ENCODE peak calls at places on chromosomes 1 and 21, in eight cellular contexts. One of them, this sample, is unnamed.

GRCh38 chr1:25695066-25695990 is 78.7 kb downstream of the MAN1C1 start:
- DNase-seq in AG10803: peak; percentile 99
- DNase-seq in lower lobe of right lung: peak; percentile 75
- DNase-seq in colonic mucosa: peak; percentile 55
- DNase-seq in CD4-positive, alpha-beta T cell: no peak
- DNase-seq in HFFc6: peak; percentile 98
- DNase-seq in neural progenitor cell: peak; percentile 62
- DNase-seq in IMR-90: peak; percentile 99
- DNase-seq in this sample: peak; percentile 97

GRCh38 chr1:29503441-29503840 is 267.1 kb downstream of the PTPRU start:
- DNase-seq in AG10803: no peak
- DNase-seq in lower lobe of right lung: no peak
- DNase-seq in colonic mucosa: no peak
- DNase-seq in CD4-positive, alpha-beta T cell: no peak
- DNase-seq in HFFc6: no peak
- DNase-seq in neural progenitor cell: no peak
- DNase-seq in IMR-90: no peak
- DNase-seq in this sample: no peak

GRCh38 chr1:157963713-157964112 is 29.7 kb upstream of the KIRREL1 start:
- DNase-seq in AG10803: peak; percentile 54
- DNase-seq in lower lobe of right lung: peak; percentile 62
- DNase-seq in colonic mucosa: peak; percentile 78
- DNase-seq in CD4-positive, alpha-beta T cell: peak; percentile 8
- DNase-seq in HFFc6: peak; percentile 58
- DNase-seq in neural progenitor cell: peak; percentile 84
- DNase-seq in IMR-90: peak; percentile 66
- DNase-seq in this sample: peak; percentile 43

GRCh38 chr1:43305926-43306687 is 5.3 kb downstream of the TIE1 start:
- DNase-seq in AG10803: no peak
- DNase-seq in lower lobe of right lung: peak; percentile 45
- DNase-seq in colonic mucosa: no peak
- DNase-seq in CD4-positive, alpha-beta T cell: no peak
- DNase-seq in HFFc6: no peak
- DNase-seq in neural progenitor cell: no peak
- DNase-seq in IMR-90: no peak
- DNase-seq in this sample: no peak

GRCh38 chr1:110785055-110785454 is 87.9 kb upstream of the CD53 start:
- DNase-seq in AG10803: no peak
- DNase-seq in lower lobe of right lung: no peak
- DNase-seq in colonic mucosa: no peak
- DNase-seq in CD4-positive, alpha-beta T cell: no peak
- DNase-seq in HFFc6: no peak
- DNase-seq in neural progenitor cell: no peak
- DNase-seq in IMR-90: no peak
- DNase-seq in this sample: no peak

GRCh38 chr21:40143822-40144525 is 276.7 kb downstream of the PCP4 start:
- DNase-seq in AG10803: peak; percentile 36
- DNase-seq in lower lobe of right lung: no peak
- DNase-seq in colonic mucosa: peak; percentile 43
- DNase-seq in CD4-positive, alpha-beta T cell: peak; percentile 4
- DNase-seq in HFFc6: peak; percentile 37
- DNase-seq in neural progenitor cell: peak; percentile 77
- DNase-seq in IMR-90: peak; percentile 18
- DNase-seq in this sample: peak; percentile 9

GRCh38 chr1:160005070-160005469 is 26.7 kb downstream of the PIGM start:
- DNase-seq in AG10803: no peak
- DNase-seq in lower lobe of right lung: no peak
- DNase-seq in colonic mucosa: no peak
- DNase-seq in CD4-positive, alpha-beta T cell: no peak
- DNase-seq in HFFc6: no peak
- DNase-seq in neural progenitor cell: no peak
- DNase-seq in IMR-90: no peak
- DNase-seq in this sample: no peak

GRCh38 chr1:43206721-43207228 is 34.6 kb downstream of the CFAP57 start:
- DNase-seq in AG10803: peak; percentile 99
- DNase-seq in lower lobe of right lung: peak; percentile 67
- DNase-seq in colonic mucosa: no peak
- DNase-seq in CD4-positive, alpha-beta T cell: no peak
- DNase-seq in HFFc6: peak; percentile 99
- DNase-seq in neural progenitor cell: peak; percentile 54
- DNase-seq in IMR-90: peak; percentile 98
- DNase-seq in this sample: peak; percentile 95

GRCh38 chr1:41073971-41074370 is 52.4 kb upstream of the SLFNL1 start:
- DNase-seq in AG10803: peak; percentile 57
- DNase-seq in lower lobe of right lung: no peak
- DNase-seq in colonic mucosa: no peak
- DNase-seq in CD4-positive, alpha-beta T cell: no peak
- DNase-seq in HFFc6: peak; percentile 64
- DNase-seq in neural progenitor cell: no peak
- DNase-seq in IMR-90: peak; percentile 79
- DNase-seq in this sample: peak; percentile 31

DNA sequence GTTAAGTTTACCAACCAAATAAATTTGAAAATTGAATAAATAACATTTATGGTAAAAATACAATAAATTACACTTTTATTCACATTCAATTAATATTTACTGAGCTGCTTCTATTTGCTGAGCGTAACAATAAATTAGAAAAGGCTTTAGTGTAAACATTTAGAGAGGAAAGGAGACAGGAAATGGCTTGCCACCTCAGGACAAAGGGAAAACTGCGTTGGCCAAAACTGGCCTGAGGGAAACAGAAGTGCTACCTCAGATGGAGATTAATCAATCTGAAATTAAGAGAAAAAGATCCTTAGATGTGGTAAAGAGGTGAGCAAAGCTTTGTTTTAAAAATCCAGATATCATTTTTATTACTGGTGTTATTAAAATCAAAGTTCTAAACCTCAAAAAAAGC is 128.0 kb downstream of the SLC44A5 start:
- DNase-seq in AG10803: no peak
- DNase-seq in lower lobe of right lung: no peak
- DNase-seq in colonic mucosa: no peak
- DNase-seq in CD4-positive, alpha-beta T cell: no peak
- DNase-seq in HFFc6: no peak
- DNase-seq in neural progenitor cell: no peak
- DNase-seq in IMR-90: no peak
- DNase-seq in this sample: no peak
- TF ChIP-seq CTCF in AG10803: no peak
- TF ChIP-seq CTCF in lower lobe of right lung: no peak
- TF ChIP-seq CTCF in colonic mucosa: no peak
- TF ChIP-seq CTCF in CD4-positive, alpha-beta T cell: no peak
- TF ChIP-seq CTCF in HFFc6: no peak
- TF ChIP-seq CTCF in neural progenitor cell: no peak
- TF ChIP-seq CTCF in IMR-90: no peak
- TF ChIP-seq CTCF in this sample: no peak

GRCh38 chr1:34359411-34359810 is 182.7 kb downstream of the C1orf94 start:
- DNase-seq in AG10803: no peak
- DNase-seq in lower lobe of right lung: no peak
- DNase-seq in colonic mucosa: no peak
- DNase-seq in CD4-positive, alpha-beta T cell: no peak
- DNase-seq in HFFc6: no peak
- DNase-seq in neural progenitor cell: no peak
- DNase-seq in IMR-90: no peak
- DNase-seq in this sample: no peak

GRCh38 chr1:34358636-34359035 is 181.9 kb downstream of the C1orf94 start:
- DNase-seq in AG10803: no peak
- DNase-seq in lower lobe of right lung: no peak
- DNase-seq in colonic mucosa: no peak
- DNase-seq in CD4-positive, alpha-beta T cell: no peak
- DNase-seq in HFFc6: no peak
- DNase-seq in neural progenitor cell: no peak
- DNase-seq in IMR-90: no peak
- DNase-seq in this sample: no peak

GRCh38 chr1:34356862-34357261 is 180.2 kb downstream of the C1orf94 start:
- DNase-seq in AG10803: no peak
- DNase-seq in lower lobe of right lung: no peak
- DNase-seq in colonic mucosa: no peak
- DNase-seq in CD4-positive, alpha-beta T cell: no peak
- DNase-seq in HFFc6: no peak
- DNase-seq in neural progenitor cell: no peak
- DNase-seq in IMR-90: no peak
- DNase-seq in this sample: no peak

DNA sequence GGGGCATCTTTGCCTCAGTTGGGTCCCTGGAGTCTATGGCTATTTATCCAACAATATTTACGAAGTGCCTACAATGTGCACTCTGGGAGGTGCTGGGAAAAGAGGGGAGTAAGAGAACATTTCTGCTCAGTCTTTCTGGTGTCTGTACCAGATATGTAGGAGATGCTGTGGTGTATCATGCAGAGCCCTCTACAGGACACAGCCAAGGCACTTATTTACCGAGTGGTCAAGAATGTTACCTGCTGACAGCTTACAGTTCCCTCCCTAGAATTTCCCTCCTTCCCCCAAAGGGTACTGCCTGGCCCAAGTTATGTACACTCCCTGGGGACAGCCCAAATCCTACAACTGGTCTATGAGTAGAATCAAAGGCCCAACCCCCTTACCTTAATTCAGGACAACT is 177.7 kb downstream of the C1orf94 start:
- DNase-seq in AG10803: no peak
- DNase-seq in lower lobe of right lung: no peak
- DNase-seq in colonic mucosa: no peak
- DNase-seq in CD4-positive, alpha-beta T cell: no peak
- DNase-seq in HFFc6: no peak
- DNase-seq in neural progenitor cell: no peak
- DNase-seq in IMR-90: no peak
- DNase-seq in this sample: no peak
- TF ChIP-seq CTCF in AG10803: no peak
- TF ChIP-seq CTCF in lower lobe of right lung: no peak
- TF ChIP-seq CTCF in colonic mucosa: no peak
- TF ChIP-seq CTCF in CD4-positive, alpha-beta T cell: no peak
- TF ChIP-seq CTCF in HFFc6: no peak
- TF ChIP-seq CTCF in neural progenitor cell: no peak
- TF ChIP-seq CTCF in IMR-90: no peak
- TF ChIP-seq CTCF in this sample: no peak

GRCh38 chr1:4517559-4517958 is 136.8 kb upstream of the AJAP1 start:
- DNase-seq in AG10803: no peak
- DNase-seq in lower lobe of right lung: no peak
- DNase-seq in colonic mucosa: no peak
- DNase-seq in CD4-positive, alpha-beta T cell: no peak
- DNase-seq in HFFc6: no peak
- DNase-seq in neural progenitor cell: no peak
- DNase-seq in IMR-90: no peak
- DNase-seq in this sample: no peak

GRCh38 chr1:4516596-4516995 is 137.8 kb upstream of the AJAP1 start:
- DNase-seq in AG10803: no peak
- DNase-seq in lower lobe of right lung: no peak
- DNase-seq in colonic mucosa: no peak
- DNase-seq in CD4-positive, alpha-beta T cell: no peak
- DNase-seq in HFFc6: no peak
- DNase-seq in neural progenitor cell: no peak
- DNase-seq in IMR-90: no peak
- DNase-seq in this sample: no peak

GRCh38 chr1:4515727-4516289 is 138.6 kb upstream of the AJAP1 start:
- DNase-seq in AG10803: no peak
- DNase-seq in lower lobe of right lung: no peak
- DNase-seq in colonic mucosa: no peak
- DNase-seq in CD4-positive, alpha-beta T cell: no peak
- DNase-seq in HFFc6: no peak
- DNase-seq in neural progenitor cell: no peak
- DNase-seq in IMR-90: no peak
- DNase-seq in this sample: no peak

GRCh38 chr1:4519954-4520353 is 134.5 kb upstream of the AJAP1 start:
- DNase-seq in AG10803: no peak
- DNase-seq in lower lobe of right lung: no peak
- DNase-seq in colonic mucosa: no peak
- DNase-seq in CD4-positive, alpha-beta T cell: no peak
- DNase-seq in HFFc6: no peak
- DNase-seq in neural progenitor cell: no peak
- DNase-seq in IMR-90: no peak
- DNase-seq in this sample: no peak

GRCh38 chr1:4518621-4519020 is 135.8 kb upstream of the AJAP1 start:
- DNase-seq in AG10803: no peak
- DNase-seq in lower lobe of right lung: no peak
- DNase-seq in colonic mucosa: no peak
- DNase-seq in CD4-positive, alpha-beta T cell: no peak
- DNase-seq in HFFc6: no peak
- DNase-seq in neural progenitor cell: no peak
- DNase-seq in IMR-90: no peak
- DNase-seq in this sample: no peak
- TF ChIP-seq CTCF in AG10803: no peak
- TF ChIP-seq CTCF in lower lobe of right lung: no peak
- TF ChIP-seq CTCF in colonic mucosa: no peak
- TF ChIP-seq CTCF in CD4-positive, alpha-beta T cell: no peak
- TF ChIP-seq CTCF in HFFc6: no peak
- TF ChIP-seq CTCF in neural progenitor cell: no peak
- TF ChIP-seq CTCF in IMR-90: no peak
- TF ChIP-seq CTCF in this sample: no peak

GRCh38 chr1:219317762-219318353 is 144.2 kb downstream of the LYPLAL1 start:
- DNase-seq in AG10803: no peak
- DNase-seq in lower lobe of right lung: no peak
- DNase-seq in colonic mucosa: no peak
- DNase-seq in CD4-positive, alpha-beta T cell: no peak
- DNase-seq in HFFc6: no peak
- DNase-seq in neural progenitor cell: peak; percentile 62
- DNase-seq in IMR-90: no peak
- DNase-seq in this sample: no peak
- TF ChIP-seq CTCF in AG10803: peak; percentile 22
- TF ChIP-seq CTCF in lower lobe of right lung: peak; percentile 14
- TF ChIP-seq CTCF in colonic mucosa: no peak
- TF ChIP-seq CTCF in CD4-positive, alpha-beta T cell: no peak
- TF ChIP-seq CTCF in HFFc6: no peak
- TF ChIP-seq CTCF in neural progenitor cell: peak; percentile 67
- TF ChIP-seq CTCF in IMR-90: no peak
- TF ChIP-seq CTCF in this sample: peak; percentile 51

GRCh38 chr1:193388165-193388564 is 201.8 kb upstream of the B3GALT2 start:
- DNase-seq in AG10803: no peak
- DNase-seq in lower lobe of right lung: no peak
- DNase-seq in colonic mucosa: no peak
- DNase-seq in CD4-positive, alpha-beta T cell: no peak
- DNase-seq in HFFc6: no peak
- DNase-seq in neural progenitor cell: no peak
- DNase-seq in IMR-90: no peak
- DNase-seq in this sample: no peak

DNA sequence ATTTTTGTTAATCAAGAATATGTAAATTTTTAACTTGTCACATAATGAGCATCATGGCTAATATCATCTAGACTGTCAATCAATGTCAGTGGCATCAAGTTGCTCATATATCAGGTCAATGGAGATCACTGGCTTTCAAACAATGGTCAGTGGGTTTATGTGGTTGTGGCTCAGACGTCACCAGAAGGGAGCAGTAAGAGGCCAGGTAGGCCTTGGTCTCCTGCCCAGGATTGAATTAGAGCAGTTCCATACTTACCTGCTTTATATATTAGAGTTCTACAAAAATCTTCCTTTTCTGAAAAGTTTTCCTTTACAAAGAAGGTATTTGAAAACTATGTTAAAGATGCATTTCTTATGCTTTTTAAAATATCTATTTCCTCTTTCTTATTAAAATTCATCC is 206.3 kb upstream of the B3GALT2 start:
- DNase-seq in AG10803: no peak
- DNase-seq in lower lobe of right lung: no peak
- DNase-seq in colonic mucosa: no peak
- DNase-seq in CD4-positive, alpha-beta T cell: no peak
- DNase-seq in HFFc6: no peak
- DNase-seq in neural progenitor cell: peak; percentile 2
- DNase-seq in IMR-90: no peak
- DNase-seq in this sample: no peak
- TF ChIP-seq CTCF in AG10803: no peak
- TF ChIP-seq CTCF in lower lobe of right lung: no peak
- TF ChIP-seq CTCF in colonic mucosa: no peak
- TF ChIP-seq CTCF in CD4-positive, alpha-beta T cell: no peak
- TF ChIP-seq CTCF in HFFc6: no peak
- TF ChIP-seq CTCF in neural progenitor cell: peak; percentile 33
- TF ChIP-seq CTCF in IMR-90: no peak
- TF ChIP-seq CTCF in this sample: no peak

This sample was measured in brain microvascular endothelial cell.